ENCODE peak calls at places on chromosomes 6 and 20, in five cellular contexts. One of them, this sample, is unnamed.
A peak's percentile ranks its signal among the peaks of the same experiment; 100 is the strongest.

GRCh38 chr6:15901141-15902115 is 227.5 kb upstream of the MYLIP start:
- DNase-seq in EL: peak; percentile 55
- DNase-seq in ELR: peak; percentile 19
- DNase-seq in activated T-helper 1 cell treated with anti-CD3 and anti-CD28 coated beads, Interleukin-12 subunit alpha, Interleukin-12 subunit beta, Interleukin-2, Interleukin-4 antibody, amounts not matched to agents 30 ng/mL and 10 ng/mL and 1 ng/mL, durations not matched to agents 14 hours and 24 hours and 36 hours: peak; percentile 44
- DNase-seq in AG08395: no peak
- DNase-seq in this sample: peak; percentile 83

GRCh38 chr6:53112404-53112803 is 36.2 kb downstream of the GCM1 start:
- DNase-seq in EL: no peak
- DNase-seq in AG08395: no peak
- DNase-seq in activated T-helper 1 cell treated with anti-CD3 and anti-CD28 coated beads, Interleukin-12 subunit alpha, Interleukin-12 subunit beta, Interleukin-2, Interleukin-4 antibody, amounts not matched to agents 30 ng/mL and 10 ng/mL and 1 ng/mL, durations not matched to agents 14 hours and 24 hours and 36 hours: no peak
- DNase-seq in ELR: no peak
- DNase-seq in this sample: no peak

GRCh38 chr20:36819662-36820061 is 46.1 kb upstream of the DSN1 start:
- DNase-seq in EL: no peak
- DNase-seq in ELR: no peak
- DNase-seq in activated T-helper 1 cell treated with anti-CD3 and anti-CD28 coated beads, Interleukin-12 subunit alpha, Interleukin-12 subunit beta, Interleukin-2, Interleukin-4 antibody, amounts not matched to agents 30 ng/mL and 10 ng/mL and 1 ng/mL, durations not matched to agents 14 hours and 24 hours and 36 hours: no peak
- DNase-seq in AG08395: no peak
- DNase-seq in this sample: no peak

GRCh38 chr6:37653933-37654565 is 43.6 kb downstream of the MDGA1 start:
- DNase-seq in EL: peak; percentile 43
- DNase-seq in ELR: peak; percentile 66
- DNase-seq in AG08395: peak; percentile 32
- DNase-seq in activated T-helper 1 cell treated with anti-CD3 and anti-CD28 coated beads, Interleukin-12 subunit alpha, Interleukin-12 subunit beta, Interleukin-2, Interleukin-4 antibody, amounts not matched to agents 30 ng/mL and 10 ng/mL and 1 ng/mL, durations not matched to agents 14 hours and 24 hours and 36 hours: peak; percentile 34
- DNase-seq in this sample: peak; percentile 75

GRCh38 chr6:37809144-37809543 is 10.4 kb upstream of the ZFAND3 start:
- DNase-seq in activated T-helper 1 cell treated with anti-CD3 and anti-CD28 coated beads, Interleukin-12 subunit alpha, Interleukin-12 subunit beta, Interleukin-2, Interleukin-4 antibody, amounts not matched to agents 30 ng/mL and 10 ng/mL and 1 ng/mL, durations not matched to agents 14 hours and 24 hours and 36 hours: no peak
- DNase-seq in EL: no peak
- DNase-seq in AG08395: peak; percentile 25
- DNase-seq in ELR: no peak
- DNase-seq in this sample: no peak

GRCh38 chr20:1322511-1323245 is 6.3 kb downstream of the SDCBP2 start:
- DNase-seq in EL: peak; percentile 94
- DNase-seq in ELR: peak; percentile 97
- DNase-seq in activated T-helper 1 cell treated with anti-CD3 and anti-CD28 coated beads, Interleukin-12 subunit alpha, Interleukin-12 subunit beta, Interleukin-2, Interleukin-4 antibody, amounts not matched to agents 30 ng/mL and 10 ng/mL and 1 ng/mL, durations not matched to agents 14 hours and 24 hours and 36 hours: no peak
- DNase-seq in AG08395: peak; percentile 89
- DNase-seq in this sample: no peak

GRCh38 chr6:139336488-139336887 is 38.0 kb downstream of the CITED2 start:
- DNase-seq in activated T-helper 1 cell treated with anti-CD3 and anti-CD28 coated beads, Interleukin-12 subunit alpha, Interleukin-12 subunit beta, Interleukin-2, Interleukin-4 antibody, amounts not matched to agents 30 ng/mL and 10 ng/mL and 1 ng/mL, durations not matched to agents 14 hours and 24 hours and 36 hours: no peak
- DNase-seq in EL: no peak
- DNase-seq in ELR: no peak
- DNase-seq in AG08395: no peak
- DNase-seq in this sample: no peak

GRCh38 chr20:46953596-46953995 is 59.0 kb downstream of the EYA2 start:
- DNase-seq in ELR: no peak
- DNase-seq in AG08395: no peak
- DNase-seq in EL: no peak
- DNase-seq in activated T-helper 1 cell treated with anti-CD3 and anti-CD28 coated beads, Interleukin-12 subunit alpha, Interleukin-12 subunit beta, Interleukin-2, Interleukin-4 antibody, amounts not matched to agents 30 ng/mL and 10 ng/mL and 1 ng/mL, durations not matched to agents 14 hours and 24 hours and 36 hours: no peak
- DNase-seq in this sample: no peak

GRCh38 chr20:5216663-5217062 is 89.9 kb downstream of the CDS2 start:
- DNase-seq in AG08395: no peak
- DNase-seq in EL: no peak
- DNase-seq in activated T-helper 1 cell treated with anti-CD3 and anti-CD28 coated beads, Interleukin-12 subunit alpha, Interleukin-12 subunit beta, Interleukin-2, Interleukin-4 antibody, amounts not matched to agents 30 ng/mL and 10 ng/mL and 1 ng/mL, durations not matched to agents 14 hours and 24 hours and 36 hours: no peak
- DNase-seq in ELR: no peak
- DNase-seq in this sample: no peak

GRCh38 chr6:4612636-4613171 is 163.5 kb upstream of the CDYL start:
- DNase-seq in ELR: no peak
- DNase-seq in AG08395: peak; percentile 76
- DNase-seq in EL: no peak
- DNase-seq in activated T-helper 1 cell treated with anti-CD3 and anti-CD28 coated beads, Interleukin-12 subunit alpha, Interleukin-12 subunit beta, Interleukin-2, Interleukin-4 antibody, amounts not matched to agents 30 ng/mL and 10 ng/mL and 1 ng/mL, durations not matched to agents 14 hours and 24 hours and 36 hours: no peak
- DNase-seq in this sample: no peak

GRCh38 chr20:57398901-57399535 is 7.8 kb downstream of the RBM38 start:
- DNase-seq in ELR: no peak
- DNase-seq in activated T-helper 1 cell treated with anti-CD3 and anti-CD28 coated beads, Interleukin-12 subunit alpha, Interleukin-12 subunit beta, Interleukin-2, Interleukin-4 antibody, amounts not matched to agents 30 ng/mL and 10 ng/mL and 1 ng/mL, durations not matched to agents 14 hours and 24 hours and 36 hours: no peak
- DNase-seq in AG08395: no peak
- DNase-seq in EL: no peak
- DNase-seq in this sample: no peak

GRCh38 chr6:143772662-143773061 is 70.5 kb upstream of the LTV1 start:
- DNase-seq in ELR: no peak
- DNase-seq in EL: no peak
- DNase-seq in AG08395: peak; percentile 24
- DNase-seq in activated T-helper 1 cell treated with anti-CD3 and anti-CD28 coated beads, Interleukin-12 subunit alpha, Interleukin-12 subunit beta, Interleukin-2, Interleukin-4 antibody, amounts not matched to agents 30 ng/mL and 10 ng/mL and 1 ng/mL, durations not matched to agents 14 hours and 24 hours and 36 hours: no peak
- DNase-seq in this sample: no peak

GRCh38 chr6:72316675-72317380 is 305.0 kb upstream of the KCNQ5 start:
- DNase-seq in AG08395: no peak
- DNase-seq in ELR: no peak
- DNase-seq in activated T-helper 1 cell treated with anti-CD3 and anti-CD28 coated beads, Interleukin-12 subunit alpha, Interleukin-12 subunit beta, Interleukin-2, Interleukin-4 antibody, amounts not matched to agents 30 ng/mL and 10 ng/mL and 1 ng/mL, durations not matched to agents 14 hours and 24 hours and 36 hours: no peak
- DNase-seq in EL: no peak
- DNase-seq in this sample: no peak

GRCh38 chr6:74597266-74597665 is 608.6 kb downstream of the COL12A1 start:
- DNase-seq in activated T-helper 1 cell treated with anti-CD3 and anti-CD28 coated beads, Interleukin-12 subunit alpha, Interleukin-12 subunit beta, Interleukin-2, Interleukin-4 antibody, amounts not matched to agents 30 ng/mL and 10 ng/mL and 1 ng/mL, durations not matched to agents 14 hours and 24 hours and 36 hours: no peak
- DNase-seq in EL: peak; percentile 59
- DNase-seq in ELR: peak; percentile 63
- DNase-seq in AG08395: peak; percentile 34
- DNase-seq in this sample: no peak

GRCh38 chr6:135475292-135475886 is 22.2 kb downstream of the AHI1 start:
- DNase-seq in EL: peak; percentile 45
- DNase-seq in activated T-helper 1 cell treated with anti-CD3 and anti-CD28 coated beads, Interleukin-12 subunit alpha, Interleukin-12 subunit beta, Interleukin-2, Interleukin-4 antibody, amounts not matched to agents 30 ng/mL and 10 ng/mL and 1 ng/mL, durations not matched to agents 14 hours and 24 hours and 36 hours: no peak
- DNase-seq in AG08395: peak; percentile 72
- DNase-seq in ELR: no peak
- DNase-seq in this sample: no peak

GRCh38 chr20:18943542-18943941 is 130.0 kb downstream of the SCP2D1 start:
- DNase-seq in ELR: no peak
- DNase-seq in EL: no peak
- DNase-seq in AG08395: no peak
- DNase-seq in activated T-helper 1 cell treated with anti-CD3 and anti-CD28 coated beads, Interleukin-12 subunit alpha, Interleukin-12 subunit beta, Interleukin-2, Interleukin-4 antibody, amounts not matched to agents 30 ng/mL and 10 ng/mL and 1 ng/mL, durations not matched to agents 14 hours and 24 hours and 36 hours: no peak
- DNase-seq in this sample: no peak